ENCODE peak calls at places on chromosomes 12 and 14, in four cellular contexts. S is ACHN; M is activated naive CD4-positive, alpha-beta T cell; X is H9. U is an unnamed sample.

GRCh38 chr14:102344485-102344884 is 18.2 kb downstream of the CINP start:
- DNase-seq in S (no peak), M (no peak), X (no peak), U (no peak)

GRCh38 chr14:58805605-58806358 is 168.0 kb downstream of the DACT1 start:
- DNase-seq in S (no peak), M (no peak), X (no peak), U (no peak)

GRCh38 chr12:119354187-119354586 is 19.7 kb downstream of the CCDC60 start:
- DNase-seq in S (no peak), M (no peak), X (no peak), U (no peak)

GRCh38 chr12:89156324-89156723 is 196.0 kb downstream of the DUSP6 start:
- DNase-seq in S (no peak), M (no peak), X (no peak), U (no peak)

GRCh38 chr12:91276529-91276928 is 93.9 kb upstream of the DCN start:
- DNase-seq in S (no peak), M (no peak), X (no peak), U (no peak)

GRCh38 chr12:120013659-120014380 is 24.8 kb downstream of the BICDL1 start:
- DNase-seq in S (peak; percentile 51), M (no peak), X (no peak), U (no peak)

GRCh38 chr12:132856581-132856980 is 27.9 kb upstream of the GOLGA3 start:
- DNase-seq in S (no peak), M (no peak), X (no peak), U (no peak)

GRCh38 chr14:85420707-85421106 is 109.2 kb upstream of the FLRT2 start:
- DNase-seq in S (no peak), M (no peak), X (no peak), U (no peak)

GRCh38 chr12:66244446-66244845 is 55.4 kb downstream of the IRAK3 start:
- DNase-seq in S (no peak), M (no peak), X (no peak), U (peak; percentile 25)

GRCh38 chr12:18165422-18165871 is 75.5 kb upstream of the RERGL start:
- DNase-seq in S (peak; percentile 83), M (no peak), X (no peak), U (peak; percentile 12)

GRCh38 chr14:22339277-22339676 is 249.7 kb downstream of the DAD1 start:
- DNase-seq in S (no peak), M (no peak), X (no peak), U (no peak)

GRCh38 chr14:52464175-52464574 is 88.1 kb downstream of the TXNDC16 start:
- DNase-seq in S (no peak), M (no peak), X (no peak), U (no peak)